ENCODE peak calls at places on chromosomes 4 and X, in five cellular contexts. G is GM12878, O is ovary, I is sigmoid colon, B is stomach. W is an unnamed sample. For H3K36me3, the result is how much of the 10 kb centered on the place peaks cover.

GRCh38 chrX:136867096-136867491 is 13.4 kb downstream of the RBMX start:
- DNase-seq in G (no peak), O (no peak), I (no peak), B (no peak), W (no peak)

GRCh38 chrX:44748014-44748413 is 95.8 kb upstream of the DUSP21 start:
- DNase-seq in G (no peak), O (no peak), I (no peak), B (no peak), W (no peak)

GRCh38 chr4:67762091-67762490 is 7.9 kb upstream of the GNRHR start:
- DNase-seq in G (peak), O (no peak), I (no peak), B (no peak), W (no peak)

GRCh38 chr4:146915132-146915531 is 30.5 kb downstream of the TTC29 start:
- DNase-seq in G (no peak), O (no peak), I (no peak), B (no peak), W (no peak)

GRCh38 chr4:95165926-95166524 is 382.7 kb downstream of the UNC5C start:
- DNase-seq in G (peak), O (no peak), I (no peak), B (no peak), W (no peak)

GRCh38 chrX:107102980-107103379 is 15.6 kb downstream of the RBM41 start:
- DNase-seq in G (no peak), O (no peak), I (no peak), B (no peak), W (no peak)

GRCh38 chr4:107709916-107710315 is 10.1 kb downstream of the PAPSS1 start:
- DNase-seq in G (no peak), O (no peak), I (no peak), B (no peak), W (no peak)

GRCh38 chr4:125187221-125187620 is 127.5 kb upstream of the FAT4 start:
- DNase-seq in G (no peak), O (no peak), I (no peak), B (no peak), W (no peak)

GRCh38 chrX:57380026-57380796 is 93.7 kb downstream of the FAAH2 start:
- DNase-seq in G (no peak), O (no peak), I (no peak), B (no peak), W (no peak)

GRCh38 chr4:123785515-123785914 is 388.9 kb downstream of the SPRY1 start:
- DNase-seq in G (no peak), O (peak), I (peak), B (peak), W (peak)

GRCh38 chr4:71026086-71026485 is 32.6 kb downstream of the DCK start:
- DNase-seq in G (no peak), O (no peak), I (no peak), B (no peak), W (no peak)
- H3K36me3 ChIP-seq in G (under half), O (under half), I (under half), B (under half), W (under half)

DNA sequence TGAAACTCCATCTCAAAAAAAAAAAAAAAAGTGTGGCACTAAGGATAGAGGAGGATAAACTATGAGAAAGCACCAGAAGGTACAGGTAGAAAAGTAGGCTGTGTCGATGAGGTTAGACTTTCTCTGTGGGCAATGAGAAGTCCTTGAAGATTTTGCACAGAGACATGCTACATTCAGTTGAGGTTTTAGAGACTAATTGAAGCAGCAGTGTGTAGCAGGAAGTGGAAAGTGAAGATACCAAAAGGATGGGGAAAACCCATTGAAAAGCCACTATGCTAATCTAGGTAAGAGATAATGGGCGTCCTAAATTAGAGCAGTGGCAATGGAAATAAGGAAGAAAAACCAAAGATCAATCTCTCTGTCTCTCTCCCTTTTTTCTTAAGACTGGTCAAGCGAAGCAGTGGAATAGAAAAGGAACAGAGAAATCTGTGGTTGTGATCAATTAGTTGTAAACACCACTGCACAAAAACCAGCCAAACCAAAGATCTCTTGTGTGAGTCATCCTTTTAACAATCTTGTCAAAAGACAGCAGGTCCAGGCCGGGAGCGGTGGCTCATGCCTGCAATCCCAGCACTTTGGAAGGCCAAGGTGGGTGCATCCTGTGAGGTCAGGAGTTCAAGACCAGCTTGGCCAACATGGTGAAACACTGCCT is 3.5 kb downstream of the SPINK2 start:
- DNase-seq in G (peak), O (no peak), I (no peak), B (no peak), W (no peak)
- TF ChIP-seq EP300 in G (peak), O (no peak), I (no peak), B (no peak), W (no peak)

DNA sequence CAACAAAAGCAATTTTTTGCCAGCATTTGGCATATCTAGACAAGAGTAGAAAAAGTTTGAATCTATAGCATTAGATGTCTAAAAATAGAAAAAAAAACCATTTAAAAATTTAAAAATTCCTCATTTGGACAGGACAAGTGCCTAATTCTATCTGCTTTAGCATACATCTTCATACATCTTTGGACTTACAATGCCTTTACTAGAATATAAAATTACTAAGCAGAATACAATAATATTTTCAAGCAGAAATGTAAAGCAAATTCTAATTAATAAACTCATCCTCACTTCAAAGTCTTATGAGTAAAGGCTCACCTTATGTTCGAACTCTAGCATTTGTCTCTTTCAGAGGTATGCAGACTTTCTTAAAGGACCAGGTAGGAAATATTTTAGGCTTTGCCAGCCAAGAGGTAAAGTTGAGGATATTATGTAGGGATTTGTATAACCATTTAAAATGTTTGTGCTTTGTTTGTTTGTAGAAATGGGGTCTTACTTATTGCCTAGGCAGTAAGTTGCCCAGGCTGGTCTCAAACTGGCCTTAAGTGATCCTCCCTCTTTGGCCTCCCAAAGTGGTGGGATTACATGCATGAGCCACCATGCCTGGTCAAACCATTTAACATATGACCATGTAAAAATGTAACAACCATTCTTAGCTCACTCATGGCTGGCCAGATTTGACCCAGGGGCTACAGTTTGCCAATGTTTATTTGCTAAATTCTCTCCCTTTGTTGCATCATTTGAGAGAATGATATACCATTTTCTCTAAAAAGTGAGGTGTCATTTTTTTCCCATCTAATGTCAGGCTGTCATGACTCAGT is 29.1 kb downstream of the UGDH start:
- DNase-seq in G (no peak), O (no peak), I (no peak), B (no peak), W (no peak)
- H3K36me3 ChIP-seq in G (under half), O (under half), I (under half), B (half or more), W (under half)

GRCh38 chr4:139419388-139419914 is 34.5 kb upstream of the RAB33B start:
- DNase-seq in G (no peak), O (no peak), I (peak), B (no peak), W (no peak)
- TF ChIP-seq EP300 in G (no peak), O (no peak), I (no peak), B (no peak), W (no peak)

DNA sequence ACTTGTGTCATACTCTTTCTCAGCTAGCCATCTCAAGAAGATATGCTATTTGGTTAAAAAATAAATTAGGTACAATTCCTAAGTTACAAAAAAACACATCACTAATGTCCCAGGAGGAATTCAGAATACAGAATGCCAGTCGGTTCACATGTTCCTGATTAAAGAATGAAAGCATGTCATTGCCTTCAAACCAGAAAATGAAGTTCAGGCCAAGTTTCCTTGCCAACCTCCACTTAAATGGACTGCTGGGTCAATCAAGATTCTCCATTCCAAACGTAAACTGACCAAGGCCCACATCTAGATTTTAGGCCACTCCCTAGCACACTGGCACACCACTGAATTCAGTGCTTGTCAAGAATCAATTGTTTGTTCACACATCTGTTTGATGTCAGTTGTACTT is 6.5 kb downstream of the PIGA start:
- DNase-seq in G (no peak), O (no peak), I (no peak), B (no peak), W (no peak)
- H3K36me3 ChIP-seq in G (under half), O (under half), I (under half), B (under half), W (under half)

GRCh38 chrX:131441033-131441432 is 102.8 kb upstream of the OR13H1 start:
- DNase-seq in G (no peak), O (no peak), I (no peak), B (no peak), W (no peak)

GRCh38 chrX:131445955-131446354 is 97.9 kb upstream of the OR13H1 start:
- DNase-seq in G (no peak), O (no peak), I (no peak), B (no peak), W (no peak)
- TF ChIP-seq EP300 in G (no peak), O (no peak), I (no peak), B (no peak), W (no peak)